ENCODE peak calls at places on chromosomes 6 and 20, in nine cellular contexts. T is nephron progenitor cell, N is head of caudate nucleus, B is HT1080, D is ACHN, S is right atrium auricular region, V is astrocyte of the spinal cord, Z is prostate gland, O is NCI-H2029. M is an unnamed sample.

GRCh38 chr6:129370268-129370916 is 339.6 kb downstream of the ARHGAP18 start:
- DNase-seq in T (peak), N (peak), S (no peak), B (peak), V (peak), D (peak), O (no peak), Z (peak), M (peak)

GRCh38 chr6:37784585-37784967 is 35.0 kb upstream of the ZFAND3 start:
- DNase-seq in Z (no peak), O (no peak), N (no peak), T (no peak), V (no peak), B (no peak), D (no peak), S (no peak), M (peak)

GRCh38 chr6:113630738-113631535 is 226.2 kb upstream of the MARCKS start:
- DNase-seq in S (no peak), Z (no peak), D (peak), V (peak), B (peak), O (no peak), T (no peak), N (no peak), M (peak)

GRCh38 chr6:138508676-138508988 is 9.3 kb upstream of the NHSL1 start:
- DNase-seq in O (no peak), B (no peak), V (no peak), T (no peak), N (no peak), D (no peak), S (no peak), Z (no peak), M (no peak)

GRCh38 chr6:7540595-7540994 is 876 bp upstream of the DSP start:
- DNase-seq in Z (no peak), N (no peak), B (no peak), D (no peak), V (no peak), T (peak), S (no peak), O (no peak), M (peak)

GRCh38 chr20:37358366-37359150 is 12.6 kb downstream of the SRC start:
- DNase-seq in S (no peak), V (no peak), T (no peak), O (no peak), Z (peak), B (no peak), N (no peak), D (no peak), M (no peak)

GRCh38 chr20:2228926-2229325 is 66.9 kb upstream of the TGM3 start:
- DNase-seq in B (no peak), V (no peak), T (no peak), S (no peak), Z (no peak), O (no peak), N (no peak), D (no peak), M (no peak)

GRCh38 chr6:157763894-157764345 is 59.1 kb upstream of the SNX9 start:
- DNase-seq in O (no peak), B (no peak), V (no peak), D (no peak), T (no peak), S (no peak), N (no peak), Z (no peak), M (no peak)

GRCh38 chr6:155782320-155782730 is 326.7 kb upstream of the NOX3 start:
- DNase-seq in S (no peak), B (peak), T (no peak), V (peak), O (peak), Z (peak), N (no peak), D (peak), M (peak)

GRCh38 chr6:111417946-111418345 is 65.1 kb downstream of the REV3L start:
- DNase-seq in B (no peak), T (no peak), S (no peak), O (no peak), Z (no peak), D (no peak), N (no peak), V (no peak), M (no peak)

GRCh38 chr6:136312975-136313374 is 23.3 kb upstream of the BCLAF1 start:
- DNase-seq in V (no peak), B (no peak), T (no peak), S (no peak), Z (no peak), O (no peak), D (no peak), N (no peak), M (no peak)

GRCh38 chr20:23340524-23340923 is 10.1 kb upstream of the NXT1 start:
- DNase-seq in T (peak), Z (peak), O (no peak), N (peak), V (peak), B (peak), D (peak), S (peak), M (peak)

GRCh38 chr6:40325791-40326190 is 261.4 kb downstream of the LRFN2 start:
- DNase-seq in N (no peak), T (no peak), O (no peak), S (no peak), Z (no peak), V (no peak), D (no peak), B (no peak), M (no peak)

GRCh38 chr6:17865243-17865642 is 122.2 kb downstream of the KIF13A start:
- DNase-seq in T (no peak), S (no peak), B (no peak), D (peak), Z (peak), N (no peak), O (peak), V (no peak), M (no peak)

GRCh38 chr20:17491041-17491440 is 40.1 kb downstream of the BFSP1 start:
- DNase-seq in V (no peak), T (no peak), Z (no peak), B (no peak), S (no peak), O (no peak), N (no peak), D (no peak), M (no peak)

GRCh38 chr6:27601668-27602254 is 128.9 kb upstream of the ZNF184 start:
- DNase-seq in V (no peak), S (no peak), T (peak), O (no peak), B (no peak), N (no peak), D (peak), Z (no peak), M (no peak)